ENCODE peak calls at places on chromosomes 2 and 18, in nine cellular contexts. One of them, this sample, is unnamed.

GRCh38 chr2:45178359-45178758 is 169.1 kb upstream of the SIX2 start:
- DNase-seq in colonic mucosa: no peak
- DNase-seq in stimulated activated CD4-positive, alpha-beta T cell treated with anti-CD3 and anti-CD28 coated beads, Interleukin-12 subunit alpha, Interleukin-12 subunit beta, amount 100 ng/mL, for 4 hours: no peak
- DNase-seq in ACHN: no peak
- DNase-seq in kidney tubule cell: no peak
- DNase-seq in A172: peak
- DNase-seq in gastrocnemius medialis: no peak
- DNase-seq in GM06990: no peak
- DNase-seq in HEK293T: no peak
- DNase-seq in this sample: no peak

GRCh38 chr2:164182116-164182637 is 439.1 kb downstream of the GRB14 start:
- DNase-seq in colonic mucosa: no peak
- DNase-seq in A172: no peak
- DNase-seq in gastrocnemius medialis: no peak
- DNase-seq in ACHN: no peak
- DNase-seq in stimulated activated CD4-positive, alpha-beta T cell treated with anti-CD3 and anti-CD28 coated beads, Interleukin-12 subunit alpha, Interleukin-12 subunit beta, amount 100 ng/mL, for 4 hours: no peak
- DNase-seq in kidney tubule cell: no peak
- DNase-seq in GM06990: no peak
- DNase-seq in HEK293T: no peak
- DNase-seq in this sample: no peak

GRCh38 chr18:24734058-24734457 is 273.6 kb downstream of the HRH4 start:
- DNase-seq in stimulated activated CD4-positive, alpha-beta T cell treated with anti-CD3 and anti-CD28 coated beads, Interleukin-12 subunit alpha, Interleukin-12 subunit beta, amount 100 ng/mL, for 4 hours: no peak
- DNase-seq in HEK293T: peak
- DNase-seq in A172: no peak
- DNase-seq in gastrocnemius medialis: no peak
- DNase-seq in kidney tubule cell: peak
- DNase-seq in ACHN: no peak
- DNase-seq in colonic mucosa: no peak
- DNase-seq in GM06990: no peak
- DNase-seq in this sample: no peak

GRCh38 chr2:190837417-190837816 is 43.2 kb upstream of the GLS start:
- DNase-seq in gastrocnemius medialis: no peak
- DNase-seq in stimulated activated CD4-positive, alpha-beta T cell treated with anti-CD3 and anti-CD28 coated beads, Interleukin-12 subunit alpha, Interleukin-12 subunit beta, amount 100 ng/mL, for 4 hours: no peak
- DNase-seq in A172: peak
- DNase-seq in kidney tubule cell: peak
- DNase-seq in ACHN: peak
- DNase-seq in colonic mucosa: no peak
- DNase-seq in HEK293T: no peak
- DNase-seq in GM06990: no peak
- DNase-seq in this sample: no peak

GRCh38 chr18:14174706-14175085 is 42.5 kb upstream of the ZNF519 start:
- DNase-seq in HEK293T: no peak
- DNase-seq in colonic mucosa: no peak
- DNase-seq in A172: no peak
- DNase-seq in stimulated activated CD4-positive, alpha-beta T cell treated with anti-CD3 and anti-CD28 coated beads, Interleukin-12 subunit alpha, Interleukin-12 subunit beta, amount 100 ng/mL, for 4 hours: no peak
- DNase-seq in ACHN: no peak
- DNase-seq in gastrocnemius medialis: no peak
- DNase-seq in GM06990: no peak
- DNase-seq in kidney tubule cell: no peak
- DNase-seq in this sample: no peak

GRCh38 chr2:119119999-119120710 is 38.4 kb downstream of the C1QL2 start:
- DNase-seq in HEK293T: no peak
- DNase-seq in gastrocnemius medialis: no peak
- DNase-seq in kidney tubule cell: no peak
- DNase-seq in ACHN: no peak
- DNase-seq in colonic mucosa: no peak
- DNase-seq in GM06990: no peak
- DNase-seq in stimulated activated CD4-positive, alpha-beta T cell treated with anti-CD3 and anti-CD28 coated beads, Interleukin-12 subunit alpha, Interleukin-12 subunit beta, amount 100 ng/mL, for 4 hours: no peak
- DNase-seq in A172: no peak
- DNase-seq in this sample: no peak

GRCh38 chr2:153519260-153519875 is 40.8 kb upstream of the RPRM start:
- DNase-seq in stimulated activated CD4-positive, alpha-beta T cell treated with anti-CD3 and anti-CD28 coated beads, Interleukin-12 subunit alpha, Interleukin-12 subunit beta, amount 100 ng/mL, for 4 hours: peak
- DNase-seq in gastrocnemius medialis: no peak
- DNase-seq in ACHN: peak
- DNase-seq in A172: peak
- DNase-seq in kidney tubule cell: peak
- DNase-seq in HEK293T: peak
- DNase-seq in GM06990: no peak
- DNase-seq in colonic mucosa: peak
- DNase-seq in this sample: peak

GRCh38 chr18:44458777-44459176 is 221.9 kb upstream of the SETBP1 start:
- DNase-seq in ACHN: peak
- DNase-seq in A172: peak
- DNase-seq in gastrocnemius medialis: no peak
- DNase-seq in kidney tubule cell: peak
- DNase-seq in GM06990: no peak
- DNase-seq in colonic mucosa: no peak
- DNase-seq in stimulated activated CD4-positive, alpha-beta T cell treated with anti-CD3 and anti-CD28 coated beads, Interleukin-12 subunit alpha, Interleukin-12 subunit beta, amount 100 ng/mL, for 4 hours: no peak
- DNase-seq in HEK293T: no peak
- DNase-seq in this sample: no peak

GRCh38 chr2:37648316-37649011 is 23.0 kb downstream of the CDC42EP3 start:
- DNase-seq in GM06990: peak
- DNase-seq in ACHN: no peak
- DNase-seq in gastrocnemius medialis: peak
- DNase-seq in HEK293T: no peak
- DNase-seq in A172: no peak
- DNase-seq in stimulated activated CD4-positive, alpha-beta T cell treated with anti-CD3 and anti-CD28 coated beads, Interleukin-12 subunit alpha, Interleukin-12 subunit beta, amount 100 ng/mL, for 4 hours: no peak
- DNase-seq in kidney tubule cell: no peak
- DNase-seq in colonic mucosa: no peak
- DNase-seq in this sample: no peak

GRCh38 chr2:215439980-215440512 is 4.2 kb upstream of the FN1 start:
- DNase-seq in gastrocnemius medialis: no peak
- DNase-seq in kidney tubule cell: peak
- DNase-seq in A172: no peak
- DNase-seq in colonic mucosa: no peak
- DNase-seq in ACHN: no peak
- DNase-seq in HEK293T: no peak
- DNase-seq in GM06990: no peak
- DNase-seq in stimulated activated CD4-positive, alpha-beta T cell treated with anti-CD3 and anti-CD28 coated beads, Interleukin-12 subunit alpha, Interleukin-12 subunit beta, amount 100 ng/mL, for 4 hours: no peak
- DNase-seq in this sample: no peak

GRCh38 chr2:46669996-46670793 is 190.8 kb downstream of the TMEM247 start:
- DNase-seq in ACHN: peak
- DNase-seq in kidney tubule cell: peak
- DNase-seq in GM06990: no peak
- DNase-seq in gastrocnemius medialis: no peak
- DNase-seq in A172: peak
- DNase-seq in HEK293T: no peak
- DNase-seq in colonic mucosa: no peak
- DNase-seq in stimulated activated CD4-positive, alpha-beta T cell treated with anti-CD3 and anti-CD28 coated beads, Interleukin-12 subunit alpha, Interleukin-12 subunit beta, amount 100 ng/mL, for 4 hours: no peak
- DNase-seq in this sample: no peak

GRCh38 chr2:100013892-100014677 is 128.3 kb downstream of the AFF3 start:
- DNase-seq in colonic mucosa: no peak
- DNase-seq in gastrocnemius medialis: no peak
- DNase-seq in kidney tubule cell: peak
- DNase-seq in stimulated activated CD4-positive, alpha-beta T cell treated with anti-CD3 and anti-CD28 coated beads, Interleukin-12 subunit alpha, Interleukin-12 subunit beta, amount 100 ng/mL, for 4 hours: no peak
- DNase-seq in HEK293T: peak
- DNase-seq in A172: peak
- DNase-seq in GM06990: no peak
- DNase-seq in ACHN: peak
- DNase-seq in this sample: no peak

GRCh38 chr2:114937366-114937930 is 495.0 kb downstream of the DPP10 start:
- DNase-seq in ACHN: no peak
- DNase-seq in gastrocnemius medialis: no peak
- DNase-seq in colonic mucosa: no peak
- DNase-seq in GM06990: no peak
- DNase-seq in kidney tubule cell: no peak
- DNase-seq in HEK293T: no peak
- DNase-seq in A172: no peak
- DNase-seq in stimulated activated CD4-positive, alpha-beta T cell treated with anti-CD3 and anti-CD28 coated beads, Interleukin-12 subunit alpha, Interleukin-12 subunit beta, amount 100 ng/mL, for 4 hours: no peak
- DNase-seq in this sample: no peak

GRCh38 chr2:43125090-43125998 is 101.1 kb downstream of the ZFP36L2 start:
- DNase-seq in stimulated activated CD4-positive, alpha-beta T cell treated with anti-CD3 and anti-CD28 coated beads, Interleukin-12 subunit alpha, Interleukin-12 subunit beta, amount 100 ng/mL, for 4 hours: no peak
- DNase-seq in kidney tubule cell: no peak
- DNase-seq in colonic mucosa: no peak
- DNase-seq in HEK293T: no peak
- DNase-seq in gastrocnemius medialis: no peak
- DNase-seq in ACHN: no peak
- DNase-seq in GM06990: no peak
- DNase-seq in A172: no peak
- DNase-seq in this sample: no peak

GRCh38 chr2:117942551-117942950 is 71.3 kb downstream of the CCDC93 start:
- DNase-seq in gastrocnemius medialis: no peak
- DNase-seq in A172: no peak
- DNase-seq in GM06990: no peak
- DNase-seq in kidney tubule cell: no peak
- DNase-seq in colonic mucosa: no peak
- DNase-seq in stimulated activated CD4-positive, alpha-beta T cell treated with anti-CD3 and anti-CD28 coated beads, Interleukin-12 subunit alpha, Interleukin-12 subunit beta, amount 100 ng/mL, for 4 hours: no peak
- DNase-seq in ACHN: no peak
- DNase-seq in HEK293T: no peak
- DNase-seq in this sample: no peak

GRCh38 chr2:188142636-188143035 is 149.0 kb upstream of the GULP1 start:
- DNase-seq in gastrocnemius medialis: no peak
- DNase-seq in stimulated activated CD4-positive, alpha-beta T cell treated with anti-CD3 and anti-CD28 coated beads, Interleukin-12 subunit alpha, Interleukin-12 subunit beta, amount 100 ng/mL, for 4 hours: no peak
- DNase-seq in A172: peak
- DNase-seq in colonic mucosa: no peak
- DNase-seq in HEK293T: no peak
- DNase-seq in ACHN: no peak
- DNase-seq in GM06990: no peak
- DNase-seq in kidney tubule cell: peak
- DNase-seq in this sample: no peak

GRCh38 chr2:207078186-207078798 is 87.5 kb downstream of the KLF7 start:
- DNase-seq in A172: no peak
- DNase-seq in kidney tubule cell: no peak
- DNase-seq in HEK293T: no peak
- DNase-seq in stimulated activated CD4-positive, alpha-beta T cell treated with anti-CD3 and anti-CD28 coated beads, Interleukin-12 subunit alpha, Interleukin-12 subunit beta, amount 100 ng/mL, for 4 hours: no peak
- DNase-seq in gastrocnemius medialis: no peak
- DNase-seq in colonic mucosa: no peak
- DNase-seq in ACHN: no peak
- DNase-seq in GM06990: no peak
- DNase-seq in this sample: no peak

GRCh38 chr2:7792031-7792651 is 874.9 kb downstream of the RNF144A start:
- DNase-seq in HEK293T: no peak
- DNase-seq in colonic mucosa: no peak
- DNase-seq in kidney tubule cell: peak
- DNase-seq in ACHN: no peak
- DNase-seq in stimulated activated CD4-positive, alpha-beta T cell treated with anti-CD3 and anti-CD28 coated beads, Interleukin-12 subunit alpha, Interleukin-12 subunit beta, amount 100 ng/mL, for 4 hours: no peak
- DNase-seq in GM06990: no peak
- DNase-seq in gastrocnemius medialis: no peak
- DNase-seq in A172: no peak
- DNase-seq in this sample: peak

GRCh38 chr2:231605607-231606091 is 13.0 kb downstream of the TEX44 start:
- DNase-seq in kidney tubule cell: no peak
- DNase-seq in HEK293T: no peak
- DNase-seq in gastrocnemius medialis: peak
- DNase-seq in stimulated activated CD4-positive, alpha-beta T cell treated with anti-CD3 and anti-CD28 coated beads, Interleukin-12 subunit alpha, Interleukin-12 subunit beta, amount 100 ng/mL, for 4 hours: no peak
- DNase-seq in A172: no peak
- DNase-seq in GM06990: no peak
- DNase-seq in colonic mucosa: peak
- DNase-seq in ACHN: no peak
- DNase-seq in this sample: peak

GRCh38 chr2:164803772-164804466 is 37.7 kb downstream of the COBLL1 start:
- DNase-seq in colonic mucosa: no peak
- DNase-seq in kidney tubule cell: peak
- DNase-seq in gastrocnemius medialis: no peak
- DNase-seq in ACHN: no peak
- DNase-seq in HEK293T: no peak
- DNase-seq in stimulated activated CD4-positive, alpha-beta T cell treated with anti-CD3 and anti-CD28 coated beads, Interleukin-12 subunit alpha, Interleukin-12 subunit beta, amount 100 ng/mL, for 4 hours: no peak
- DNase-seq in A172: no peak
- DNase-seq in GM06990: no peak
- DNase-seq in this sample: no peak

GRCh38 chr2:60070851-60071250 is 482.6 kb downstream of the BCL11A start:
- DNase-seq in colonic mucosa: no peak
- DNase-seq in kidney tubule cell: no peak
- DNase-seq in A172: no peak
- DNase-seq in HEK293T: no peak
- DNase-seq in ACHN: no peak
- DNase-seq in GM06990: no peak
- DNase-seq in gastrocnemius medialis: no peak
- DNase-seq in stimulated activated CD4-positive, alpha-beta T cell treated with anti-CD3 and anti-CD28 coated beads, Interleukin-12 subunit alpha, Interleukin-12 subunit beta, amount 100 ng/mL, for 4 hours: no peak
- DNase-seq in this sample: no peak

GRCh38 chr2:224401641-224402342 is at the start of gene FAM124B:
- DNase-seq in GM06990: no peak
- DNase-seq in colonic mucosa: peak
- DNase-seq in ACHN: no peak
- DNase-seq in HEK293T: peak
- DNase-seq in stimulated activated CD4-positive, alpha-beta T cell treated with anti-CD3 and anti-CD28 coated beads, Interleukin-12 subunit alpha, Interleukin-12 subunit beta, amount 100 ng/mL, for 4 hours: peak
- DNase-seq in gastrocnemius medialis: peak
- DNase-seq in kidney tubule cell: no peak
- DNase-seq in A172: peak
- DNase-seq in this sample: peak

GRCh38 chr2:64988420-64989125 is 626 bp upstream of the SLC1A4 start:
- DNase-seq in ACHN: peak
- DNase-seq in kidney tubule cell: peak
- DNase-seq in A172: peak
- DNase-seq in colonic mucosa: peak
- DNase-seq in HEK293T: peak
- DNase-seq in stimulated activated CD4-positive, alpha-beta T cell treated with anti-CD3 and anti-CD28 coated beads, Interleukin-12 subunit alpha, Interleukin-12 subunit beta, amount 100 ng/mL, for 4 hours: peak
- DNase-seq in GM06990: peak
- DNase-seq in gastrocnemius medialis: peak
- DNase-seq in this sample: peak